ENCODE peak calls at places on chromosomes 7 and 10, in ten cellular contexts. R, Q, K, W, J, D, P, F, X and G are unnamed samples.

GRCh38 chr10:17954856-17955255 is 3.1 kb downstream of the SLC39A12 start:
- DNase-seq in J (no peak), P (no peak), F (no peak), Q (no peak), W (no peak), X (no peak), K (no peak), R (peak), D (no peak), G (no peak)

GRCh38 chr10:15238553-15239335 is 70.3 kb upstream of the NMT2 start:
- DNase-seq in K (no peak), W (peak), R (peak), Q (no peak), F (no peak), J (no peak), X (no peak), D (no peak), P (peak), G (no peak)

GRCh38 chr7:21338728-21339164 is 89.1 kb upstream of the SP4 start:
- DNase-seq in Q (no peak), F (no peak), K (no peak), X (no peak), P (no peak), W (no peak), J (no peak), R (no peak), D (no peak), G (no peak)

GRCh38 chr7:2710901-2711551 is 23.0 kb downstream of the AMZ1 start:
- DNase-seq in X (no peak), D (no peak), K (no peak), F (no peak), Q (no peak), W (no peak), R (no peak), J (no peak), P (no peak), G (no peak)

GRCh38 chr10:85859859-85860258 is 506.7 kb downstream of the GRID1 start:
- DNase-seq in J (no peak), K (no peak), W (no peak), P (no peak), Q (no peak), D (no peak), F (no peak), X (no peak), R (no peak), G (no peak)

GRCh38 chr10:102347236-102347828 is 48.2 kb upstream of the NFKB2 start:
- DNase-seq in J (no peak), R (peak), P (peak), D (no peak), Q (no peak), X (peak), F (no peak), W (peak), K (peak), G (no peak)

GRCh38 chr7:80243425-80243824 is 108.8 kb downstream of the GNAI1 start:
- DNase-seq in X (no peak), P (no peak), D (no peak), F (no peak), R (no peak), J (no peak), Q (no peak), W (no peak), K (no peak), G (no peak)

GRCh38 chr7:94403546-94403945 is 8.9 kb downstream of the COL1A2 start:
- DNase-seq in R (peak), Q (no peak), X (no peak), K (no peak), W (no peak), P (no peak), J (no peak), F (no peak), D (no peak), G (no peak)

GRCh38 chr7:80540841-80541240 is 29.0 kb upstream of the GNAT3 start:
- DNase-seq in F (no peak), J (no peak), P (no peak), Q (no peak), K (no peak), D (no peak), W (no peak), X (no peak), R (no peak), G (no peak)

GRCh38 chr10:60911216-60911615 is 32.8 kb downstream of the RHOBTB1 start:
- DNase-seq in F (no peak), J (no peak), D (no peak), P (no peak), R (no peak), X (no peak), K (no peak), W (no peak), Q (no peak), G (no peak)

GRCh38 chr10:47246409-47247189 is 53.4 kb upstream of the GDF10 start:
- DNase-seq in P (no peak), K (no peak), D (no peak), J (no peak), Q (no peak), R (no peak), F (peak), X (no peak), W (no peak), G (no peak)

GRCh38 chr10:93413252-93413689 is 68.9 kb downstream of the MYOF start:
- DNase-seq in P (no peak), F (no peak), Q (no peak), D (no peak), K (no peak), X (no peak), J (no peak), R (no peak), W (no peak), G (no peak)

GRCh38 chr10:34319197-34319846 is 495.8 kb downstream of the PARD3 start:
- DNase-seq in D (peak), K (peak), Q (no peak), W (no peak), R (peak), F (no peak), P (peak), J (no peak), X (no peak), G (peak)

GRCh38 chr7:109964780-109965179 is 1126.1 kb upstream of the LRRN3 start:
- DNase-seq in K (no peak), P (no peak), F (no peak), R (no peak), D (no peak), W (no peak), Q (no peak), X (no peak), J (no peak), G (no peak)

GRCh38 chr10:25815999-25816768 is 117.8 kb upstream of the MYO3A start:
- DNase-seq in P (peak), W (no peak), F (no peak), D (no peak), R (peak), X (no peak), K (no peak), J (no peak), Q (no peak), G (no peak)

GRCh38 chr7:155373359-155374273 is 75.9 kb downstream of the INSIG1 start:
- DNase-seq in R (peak), D (no peak), J (no peak), W (no peak), F (no peak), P (no peak), X (no peak), K (no peak), Q (peak), G (no peak)

GRCh38 chr10:102009801-102010425 is 46.1 kb downstream of the ARMH3 start:
- DNase-seq in P (peak), J (no peak), D (peak), F (no peak), Q (no peak), R (peak), K (peak), X (peak), W (peak), G (peak)

GRCh38 chr7:26608402-26608801 is 256.0 kb downstream of the SKAP2 start:
- DNase-seq in J (no peak), K (no peak), R (no peak), D (no peak), F (no peak), X (no peak), Q (no peak), P (no peak), W (no peak), G (no peak)

GRCh38 chr10:63917363-63917762 is 396.2 kb downstream of the REEP3 start:
- DNase-seq in R (no peak), F (no peak), Q (no peak), J (no peak), W (no peak), X (no peak), P (no peak), K (no peak), D (no peak), G (no peak)

DNA sequence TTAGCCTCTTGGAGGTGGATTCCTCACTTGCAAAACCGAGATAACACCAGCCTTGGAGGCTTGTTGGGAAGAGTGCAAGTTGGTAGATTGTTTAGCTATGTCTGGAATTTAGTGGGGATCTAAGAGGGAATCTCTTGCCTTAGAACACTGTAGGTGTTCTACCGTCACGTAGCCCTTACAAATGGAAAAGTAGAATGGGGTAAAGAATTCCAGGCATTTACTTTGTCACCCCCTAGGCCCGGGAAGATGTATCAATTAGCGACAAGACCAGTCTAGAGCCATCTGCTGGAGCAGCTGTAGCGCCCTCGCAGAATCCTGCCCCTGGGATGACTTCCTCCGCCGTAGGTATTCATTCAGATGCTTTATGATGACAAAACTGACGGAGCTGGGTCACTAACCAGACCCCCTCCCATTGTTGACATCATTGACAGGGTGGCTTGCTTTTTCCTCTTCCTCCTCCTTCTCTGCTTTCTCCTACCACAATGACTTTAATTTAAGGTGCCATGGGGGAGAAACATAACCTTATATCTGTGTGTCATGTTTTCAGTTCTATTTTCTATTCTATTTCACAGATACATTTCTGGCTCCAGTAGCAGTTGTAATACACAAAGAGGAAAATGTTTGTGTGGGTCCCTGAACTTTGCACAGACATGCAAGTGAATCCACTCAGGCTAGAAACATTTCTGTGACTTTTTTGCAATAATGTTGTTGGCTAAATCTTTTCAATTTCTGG is 262.6 kb upstream of the LYZL1 start:
- DNase-seq in K (no peak), J (no peak), P (peak), R (no peak), X (no peak), W (no peak), Q (no peak), F (no peak), D (no peak), G (no peak)
- TF ChIP-seq CTCF in K (no peak), J (no peak), P (no peak), R (no peak), X (no peak), W (no peak), Q (no peak), F (no peak), D (no peak), G (no peak)

GRCh38 chr7:121558288-121558687 is 162.2 kb upstream of the FAM3C start:
- DNase-seq in R (no peak), W (no peak), D (no peak), F (no peak), J (no peak), Q (no peak), X (no peak), P (no peak), K (no peak), G (no peak)

GRCh38 chr7:121562274-121562673 is 166.2 kb upstream of the FAM3C start:
- DNase-seq in J (no peak), D (no peak), X (no peak), Q (no peak), P (peak), R (peak), F (no peak), W (no peak), K (no peak), G (peak)

GRCh38 chr7:121557034-121557892 is 161.2 kb upstream of the FAM3C start:
- DNase-seq in W (no peak), P (no peak), X (no peak), K (no peak), F (no peak), D (no peak), R (no peak), Q (no peak), J (peak), G (no peak)

GRCh38 chr7:121561717-121562116 is 165.6 kb upstream of the FAM3C start:
- DNase-seq in P (no peak), X (no peak), D (no peak), J (no peak), Q (no peak), R (peak), K (no peak), F (no peak), W (no peak), G (no peak)

GRCh38 chr7:121563177-121563576 is 167.1 kb upstream of the FAM3C start:
- DNase-seq in R (no peak), P (no peak), X (no peak), W (no peak), Q (no peak), F (no peak), K (no peak), J (no peak), D (no peak), G (no peak)
- TF ChIP-seq CTCF in R (peak), P (peak), X (no peak), W (peak), Q (no peak), F (peak), K (no peak), J (no peak), D (peak), G (peak)

GRCh38 chr10:126519992-126520391 is 131.7 kb upstream of the ADAM12 start:
- DNase-seq in J (no peak), Q (no peak), R (no peak), P (no peak), F (peak), K (no peak), D (no peak), X (no peak), W (no peak), G (no peak)

GRCh38 chr10:126521354-126521753 is 133.1 kb upstream of the ADAM12 start:
- DNase-seq in P (peak), X (peak), J (no peak), F (no peak), R (no peak), W (no peak), D (no peak), K (peak), Q (no peak), G (no peak)

GRCh38 chr10:126523071-126523470 is 134.8 kb upstream of the ADAM12 start:
- DNase-seq in J (no peak), D (no peak), R (no peak), Q (no peak), W (no peak), X (no peak), F (peak), P (no peak), K (no peak), G (no peak)

GRCh38 chr10:126519188-126519587 is 130.9 kb upstream of the ADAM12 start:
- DNase-seq in X (no peak), D (no peak), J (no peak), P (no peak), Q (no peak), R (peak), F (no peak), W (no peak), K (no peak), G (no peak)

DNA sequence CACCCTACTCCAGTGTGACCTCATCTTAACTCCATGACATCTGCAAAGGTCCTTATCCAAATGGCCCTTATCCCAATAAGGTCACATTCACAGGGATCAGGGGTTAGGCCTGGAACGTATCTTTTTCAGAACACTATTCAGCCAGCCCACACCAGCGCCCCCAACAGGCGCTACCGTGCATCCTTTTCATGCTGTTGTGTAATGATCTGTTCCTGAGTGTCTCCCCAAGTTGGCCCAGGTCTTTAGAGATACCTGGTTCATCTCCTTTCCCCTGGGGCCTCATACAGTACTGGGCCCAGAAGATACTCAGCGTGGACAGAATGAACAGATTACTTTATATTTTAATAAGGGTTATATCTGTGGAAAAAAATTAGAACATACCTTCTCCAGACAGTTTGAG is 132.6 kb upstream of the ADAM12 start:
- DNase-seq in D (no peak), W (no peak), Q (no peak), F (no peak), R (no peak), K (no peak), X (no peak), J (no peak), P (no peak), G (no peak)
- TF ChIP-seq CTCF in D (no peak), W (no peak), Q (no peak), F (no peak), R (peak), K (no peak), X (peak), J (no peak), P (peak), G (no peak)

GRCh38 chr7:151506901-151507382 is 12.8 kb downstream of the RHEB start:
- DNase-seq in P (no peak), J (no peak), R (no peak), K (no peak), X (no peak), D (no peak), W (no peak), F (no peak), Q (no peak), G (no peak)
- TF ChIP-seq CTCF in P (peak), J (no peak), R (no peak), K (no peak), X (no peak), D (no peak), W (peak), F (peak), Q (no peak), G (no peak)

DNA sequence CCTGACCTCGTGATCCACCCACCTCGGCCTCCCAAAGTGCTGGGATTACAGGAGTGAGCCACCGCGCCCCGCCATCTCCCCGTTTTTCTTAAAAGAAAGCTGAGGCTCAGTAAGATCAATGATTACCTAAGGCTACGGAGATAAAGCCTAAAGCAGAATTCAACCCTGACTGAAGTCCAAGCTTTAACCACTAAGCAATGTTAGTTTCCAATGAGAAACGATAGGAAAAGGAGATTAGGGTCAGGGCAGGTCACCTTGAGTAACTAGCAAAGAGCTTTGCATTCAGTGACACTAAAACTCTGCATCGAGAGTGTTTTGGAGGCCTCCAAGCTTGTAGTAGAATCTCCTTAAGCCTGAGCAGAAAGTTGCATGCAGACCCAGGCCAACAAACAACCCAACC is 17.6 kb upstream of the PRXL2A start:
- DNase-seq in R (no peak), Q (no peak), W (no peak), F (no peak), K (no peak), X (no peak), J (no peak), D (no peak), P (no peak), G (no peak)
- TF ChIP-seq CTCF in R (no peak), Q (no peak), W (no peak), F (no peak), K (no peak), X (no peak), J (no peak), D (no peak), P (no peak), G (no peak)

DNA sequence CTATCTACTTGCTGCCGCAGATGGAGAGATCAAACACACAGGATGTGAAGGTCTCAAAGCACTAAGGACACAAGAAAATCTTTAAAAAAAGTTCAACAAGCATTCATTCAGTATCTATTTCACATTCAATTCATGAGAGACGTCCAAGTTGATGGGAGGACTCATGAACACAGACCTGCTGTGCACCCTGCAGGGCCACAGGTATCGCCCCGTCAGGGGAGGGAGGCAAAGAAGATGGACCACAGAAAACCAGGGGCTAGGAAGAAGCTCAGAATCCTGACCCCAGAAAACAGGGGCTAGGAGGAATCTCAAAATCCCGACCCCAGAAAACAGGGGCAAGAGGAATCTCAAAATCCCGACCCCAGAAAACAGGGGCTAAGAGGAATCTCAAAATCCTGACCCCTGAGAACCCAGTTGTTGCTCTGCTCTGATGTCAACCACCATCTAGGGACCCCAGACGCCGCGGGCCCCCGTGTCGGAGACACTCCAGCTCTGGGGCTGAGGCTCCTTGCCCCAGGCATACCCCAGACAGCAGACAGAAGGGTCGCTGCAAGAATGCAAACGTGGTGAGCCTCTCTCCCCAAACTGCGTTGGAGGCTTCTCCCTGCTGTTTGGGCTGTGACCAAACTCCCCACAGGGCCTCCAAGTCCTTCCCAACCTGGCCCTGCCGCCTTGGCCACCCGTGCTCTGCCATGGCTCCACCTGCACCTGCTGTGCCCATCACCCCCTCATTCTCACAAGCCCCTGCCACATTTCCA is 197.6 kb downstream of the DIP2C start:
- DNase-seq in Q (no peak), R (no peak), F (no peak), D (no peak), X (no peak), J (no peak), W (no peak), P (no peak), K (no peak), G (no peak)
- TF ChIP-seq CTCF in Q (no peak), R (no peak), F (no peak), D (no peak), X (no peak), J (no peak), W (no peak), P (no peak), K (no peak), G (no peak)

GRCh38 chr10:73043766-73044377 is 52.8 kb downstream of the P4HA1 start:
- DNase-seq in F (no peak), D (no peak), W (no peak), X (no peak), R (peak), P (peak), J (no peak), Q (no peak), K (no peak), G (no peak)
- TF ChIP-seq CTCF in F (no peak), D (no peak), W (no peak), X (no peak), R (no peak), P (no peak), J (no peak), Q (no peak), K (no peak), G (no peak)